ENCODE peak calls at places on chromosome 16, in six cellular contexts. F is GM12891, C is H1, N is GM12878, M is K562, B is HepG2. V is an unnamed sample.

GRCh38 chr16:56425439-56425832 is at the start of gene AMFR:
- DNase-seq in C (peak), M (peak), N (no peak), F (peak), B (peak), V (peak)

GRCh38 chr16:58306327-58306726 is 11.5 kb upstream of the PRSS54 start:
- DNase-seq in C (no peak), M (no peak), N (no peak), B (peak), F (no peak), V (no peak)

GRCh38 chr16:82056550-82056896 is 21.5 kb downstream of the HSD17B2 start:
- DNase-seq in N (no peak), F (no peak), C (no peak), M (no peak), B (no peak), V (no peak)

GRCh38 chr16:47877166-47877565 is 278.6 kb downstream of the ABCC12 start:
- DNase-seq in M (no peak), B (no peak), F (no peak), C (no peak), N (no peak), V (no peak)

GRCh38 chr16:22297871-22298733 is 893 bp downstream of the POLR3E start:
- DNase-seq in M (no peak), F (peak), N (peak), B (peak), C (no peak), V (peak)

GRCh38 chr16:74997042-74997491 is 1.8 kb upstream of the ZNRF1 start:
- DNase-seq in B (peak), C (no peak), F (no peak), M (no peak), N (no peak), V (no peak)

GRCh38 chr16:19521471-19522368 is at the start of gene GDE1:
- DNase-seq in M (peak), N (peak), B (peak), F (peak), C (peak), V (peak)

GRCh38 chr16:86495756-86496261 is 14.5 kb upstream of the FOXF1 start:
- DNase-seq in B (no peak), N (no peak), M (no peak), F (no peak), C (no peak), V (no peak)

GRCh38 chr16:9817586-9817985 is 364.6 kb downstream of the GRIN2A start:
- DNase-seq in B (no peak), M (no peak), C (no peak), F (no peak), N (no peak), V (no peak)

GRCh38 chr16:3029499-3030127 is 5.8 kb downstream of the THOC6 start:
- DNase-seq in B (no peak), M (peak), C (no peak), F (no peak), N (no peak), V (no peak)

GRCh38 chr16:87560428-87561199 is 41.7 kb upstream of the JPH3 start:
- DNase-seq in B (no peak), C (peak), F (peak), M (peak), N (no peak), V (no peak)

GRCh38 chr16:30656974-30657865 is 1.0 kb upstream of the FBRS start:
- DNase-seq in M (no peak), F (no peak), N (no peak), B (no peak), C (no peak), V (no peak)

GRCh38 chr16:16867994-16868393 is 489.1 kb downstream of the NPIPA7 start:
- DNase-seq in C (no peak), F (no peak), N (no peak), B (no peak), M (no peak), V (no peak)

GRCh38 chr16:29993191-29993902 is 2.1 kb downstream of the HIRIP3 start:
- DNase-seq in B (no peak), M (no peak), C (no peak), N (no peak), F (no peak), V (no peak)

GRCh38 chr16:68000450-68000849 is 1.2 kb upstream of the DPEP2 start:
- DNase-seq in N (no peak), B (no peak), C (no peak), M (no peak), F (no peak), V (no peak)

GRCh38 chr16:61382435-61382834 is 653.8 kb downstream of the CDH8 start:
- DNase-seq in C (no peak), N (no peak), M (no peak), F (no peak), B (no peak), V (no peak)

GRCh38 chr16:46922239-46922638 is 38.1 kb downstream of the GPT2 start:
- DNase-seq in M (no peak), B (no peak), C (no peak), N (no peak), F (no peak), V (no peak)

GRCh38 chr16:15032547-15033308 is 23.1 kb downstream of the NTAN1 start:
- DNase-seq in B (no peak), N (no peak), F (no peak), C (no peak), M (no peak), V (no peak)

GRCh38 chr16:46884513-46885293 is 541 bp downstream of the GPT2 start:
- DNase-seq in N (no peak), F (no peak), M (peak), B (no peak), C (no peak), V (no peak)

GRCh38 chr16:57446530-57447141 is 549 bp downstream of the CIAPIN1 start:
- DNase-seq in B (no peak), N (no peak), M (peak), C (no peak), F (peak), V (peak)

GRCh38 chr16:70753228-70753627 is 47.7 kb downstream of the VAC14 start:
- DNase-seq in N (no peak), C (no peak), M (no peak), B (no peak), F (no peak), V (no peak)

GRCh38 chr16:73082608-73083007 is 34.7 kb upstream of the ZFHX3 start:
- DNase-seq in M (no peak), F (no peak), B (peak), N (no peak), C (no peak), V (no peak)

GRCh38 chr16:63061319-63061718 is 1025.1 kb upstream of the CDH8 start:
- DNase-seq in F (no peak), N (no peak), C (no peak), B (no peak), M (no peak), V (no peak)

GRCh38 chr16:70476272-70477020 is 22.1 kb downstream of the FCSK start:
- DNase-seq in F (peak), N (peak), C (no peak), B (no peak), M (no peak), V (peak)

GRCh38 chr16:3143598-3144330 is 8.9 kb downstream of the ZNF213 start:
- DNase-seq in C (no peak), N (no peak), F (no peak), M (no peak), B (no peak), V (no peak)

GRCh38 chr16:72349719-72350118 is 177.8 kb upstream of the PMFBP1 start:
- DNase-seq in F (no peak), C (no peak), N (no peak), M (no peak), B (no peak), V (no peak)

GRCh38 chr16:81707411-81708321 is 71.4 kb upstream of the PLCG2 start:
- DNase-seq in C (no peak), M (no peak), N (no peak), F (no peak), B (no peak), V (no peak)

GRCh38 chr16:19694989-19695388 is 23.0 kb downstream of the KNOP1 start:
- DNase-seq in F (no peak), B (no peak), M (no peak), C (no peak), N (no peak), V (no peak)

GRCh38 chr16:72621651-72622050 is 426.3 kb downstream of the ZFHX3 start:
- DNase-seq in M (no peak), F (no peak), C (no peak), B (no peak), N (no peak), V (no peak)

GRCh38 chr16:57341441-57342303 is 16.9 kb upstream of the CCL22 start:
- DNase-seq in M (no peak), B (no peak), F (no peak), N (no peak), C (no peak), V (no peak)

GRCh38 chr16:67923414-67924127 is 8.1 kb downstream of the CTRL start:
- DNase-seq in M (no peak), C (no peak), B (no peak), F (no peak), N (no peak), V (no peak)

GRCh38 chr16:86929149-86929871 is 351.0 kb downstream of the FOXL1 start:
- DNase-seq in F (no peak), N (no peak), C (no peak), B (no peak), M (peak), V (no peak)

GRCh38 chr16:77977336-77977735 is 45.0 kb upstream of the CLEC3A start:
- DNase-seq in F (no peak), B (no peak), N (no peak), M (no peak), C (no peak), V (no peak)

GRCh38 chr16:84593825-84594724 is 23.8 kb downstream of the COTL1 start:
- DNase-seq in F (peak), C (no peak), M (peak), B (peak), N (peak), V (peak)

GRCh38 chr16:84596801-84597517 is 20.9 kb downstream of the COTL1 start:
- DNase-seq in F (no peak), B (no peak), C (no peak), N (no peak), M (no peak), V (no peak)

GRCh38 chr16:84596161-84596560 is 21.7 kb downstream of the COTL1 start:
- DNase-seq in B (no peak), F (no peak), N (no peak), C (no peak), M (no peak), V (no peak)

GRCh38 chr16:84594725-84595038 is 23.2 kb downstream of the COTL1 start:
- DNase-seq in B (no peak), C (no peak), N (no peak), F (no peak), M (no peak), V (no peak)

DNA sequence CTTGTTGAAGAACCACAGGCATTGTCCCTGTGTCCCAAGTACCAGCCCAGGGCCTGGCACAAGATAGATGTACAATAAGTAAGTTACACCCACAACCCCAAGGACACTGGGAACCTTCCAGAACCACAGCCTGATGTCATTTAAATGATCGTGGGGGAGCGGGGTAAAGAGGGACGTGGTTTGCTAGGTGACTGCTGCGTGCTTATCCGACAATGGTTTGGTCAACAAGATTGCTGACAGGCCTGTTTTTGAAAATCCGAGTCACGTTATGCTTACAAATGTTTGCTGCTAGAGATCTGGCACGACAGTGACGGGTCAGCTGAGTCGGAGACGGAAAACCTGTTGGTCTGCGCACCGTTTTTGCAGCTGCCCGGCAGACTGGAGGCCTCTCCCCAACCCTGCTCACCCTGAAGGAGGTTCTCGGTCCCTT is 22.8 kb downstream of the COTL1 start:
- DNase-seq in B (no peak), M (no peak), N (no peak), F (no peak), C (no peak), V (no peak)
- TF ChIP-seq POLR2AphosphoS5 in B (no peak), M (no peak), N (peak), F (no peak), C (no peak), V (no peak)

GRCh38 chr16:50878966-50879615 is 137.2 kb downstream of the CYLD start:
- DNase-seq in C (no peak), F (no peak), M (peak), N (no peak), B (no peak), V (no peak)

GRCh38 chr16:50879873-50880695 is 138.2 kb downstream of the CYLD start:
- DNase-seq in C (no peak), N (no peak), M (no peak), B (no peak), F (no peak), V (no peak)

GRCh38 chr16:50880926-50881325 is 139.0 kb downstream of the CYLD start:
- DNase-seq in N (no peak), F (no peak), C (no peak), B (no peak), M (no peak), V (no peak)

GRCh38 chr16:50881953-50882352 is 140.1 kb downstream of the CYLD start:
- DNase-seq in M (no peak), F (no peak), C (no peak), N (no peak), B (no peak), V (no peak)

DNA sequence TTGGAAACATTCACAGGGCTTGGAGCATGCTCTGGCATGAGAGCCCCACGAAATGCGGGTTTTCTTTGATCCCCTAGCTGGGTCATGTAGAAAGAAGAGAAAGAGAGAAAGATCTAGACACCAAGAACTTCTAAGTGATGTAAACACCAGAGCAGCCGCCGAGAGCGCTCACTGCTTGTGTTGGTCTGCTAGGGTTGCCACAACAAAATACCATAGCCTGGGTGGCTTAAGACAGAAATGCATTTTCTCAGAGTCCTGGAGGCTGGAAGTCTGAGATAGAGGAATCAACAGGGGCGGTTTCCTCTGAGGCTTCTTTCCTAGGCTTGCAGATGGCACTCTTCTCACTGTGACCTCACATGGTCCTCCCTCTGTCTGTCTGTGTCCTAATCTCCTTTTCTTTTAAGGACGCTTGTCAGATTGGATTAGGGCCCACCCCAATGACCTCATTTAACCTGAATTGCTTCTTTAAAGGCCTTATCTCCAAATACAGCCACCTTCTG is 139.5 kb downstream of the CYLD start:
- DNase-seq in M (no peak), N (no peak), F (no peak), C (no peak), B (no peak), V (no peak)
- TF ChIP-seq POLR2A in M (no peak), N (no peak), F (no peak), C (no peak), B (no peak), V (no peak)

GRCh38 chr16:5030251-5030870 is 3.4 kb downstream of the NAGPA start:
- DNase-seq in N (no peak), B (no peak), M (no peak), C (no peak), F (no peak), V (no peak)
- TF ChIP-seq TAF1 in N (no peak), B (no peak), M (no peak), C (no peak), F (no peak), V (no peak)

GRCh38 chr16:52294660-52295059 is 252.3 kb downstream of the TOX3 start:
- DNase-seq in M (no peak), B (no peak), F (no peak), N (no peak), C (no peak), V (no peak)
- TF ChIP-seq POLR2AphosphoS5 in M (no peak), B (no peak), F (no peak), N (no peak), C (no peak), V (no peak)